ENCODE peak calls at places on chromosomes 13 and 19, in four cellular contexts. One of them, this sample, is unnamed.

GRCh38 chr13:109874921-109875454 is 88.6 kb upstream of the IRS2 start:
- DNase-seq in fibroblast of lung: peak; percentile 83
- DNase-seq in pancreas: no peak
- DNase-seq in spleen: no peak
- DNase-seq in this sample: peak; percentile 32

GRCh38 chr13:113854238-113855011 is 9.5 kb downstream of the GAS6 start:
- DNase-seq in spleen: peak; percentile 69
- DNase-seq in fibroblast of lung: peak; percentile 66
- DNase-seq in pancreas: peak; percentile 63
- DNase-seq in this sample: no peak

GRCh38 chr13:20831933-20832332 is 58.2 kb upstream of the EEF1AKMT1 start:
- DNase-seq in pancreas: no peak
- DNase-seq in fibroblast of lung: no peak
- DNase-seq in spleen: no peak
- DNase-seq in this sample: no peak

GRCh38 chr13:100657881-100658315 is 16.7 kb downstream of the TMTC4 start:
- DNase-seq in fibroblast of lung: no peak
- DNase-seq in pancreas: no peak
- DNase-seq in spleen: no peak
- DNase-seq in this sample: no peak

GRCh38 chr13:99290890-99291289 is 16.3 kb downstream of the GPR183 start:
- DNase-seq in pancreas: no peak
- DNase-seq in fibroblast of lung: no peak
- DNase-seq in spleen: no peak
- DNase-seq in this sample: no peak

GRCh38 chr19:44050740-44051653 is 839 bp upstream of the ZNF223 start:
- DNase-seq in spleen: no peak
- DNase-seq in pancreas: no peak
- DNase-seq in fibroblast of lung: peak; percentile 2
- DNase-seq in this sample: peak; percentile 71

GRCh38 chr19:13554506-13555235 is 48.4 kb upstream of the CACNA1A start:
- DNase-seq in fibroblast of lung: peak; percentile 8
- DNase-seq in spleen: no peak
- DNase-seq in pancreas: no peak
- DNase-seq in this sample: no peak

GRCh38 chr19:46116121-46116520 is 8.4 kb downstream of the IGFL3 start:
- DNase-seq in pancreas: no peak
- DNase-seq in spleen: no peak
- DNase-seq in fibroblast of lung: peak; percentile 75
- DNase-seq in this sample: no peak

GRCh38 chr13:60134376-60134775 is 29.4 kb downstream of the DIAPH3 start:
- DNase-seq in fibroblast of lung: no peak
- DNase-seq in spleen: no peak
- DNase-seq in pancreas: no peak
- DNase-seq in this sample: no peak

GRCh38 chr13:29576581-29576980 is 18.9 kb downstream of the SLC7A1 start:
- DNase-seq in spleen: no peak
- DNase-seq in pancreas: no peak
- DNase-seq in fibroblast of lung: no peak
- DNase-seq in this sample: no peak

GRCh38 chr13:94656766-94657165 is 55.1 kb downstream of the GPR180 start:
- DNase-seq in pancreas: no peak
- DNase-seq in fibroblast of lung: peak; percentile 96
- DNase-seq in spleen: no peak
- DNase-seq in this sample: no peak

GRCh38 chr13:33271759-33272158 is 13.8 kb downstream of the STARD13 start:
- DNase-seq in fibroblast of lung: no peak
- DNase-seq in spleen: no peak
- DNase-seq in pancreas: no peak
- DNase-seq in this sample: no peak

GRCh38 chr13:33274264-33274663 is 11.3 kb downstream of the STARD13 start:
- DNase-seq in spleen: no peak
- DNase-seq in pancreas: no peak
- DNase-seq in fibroblast of lung: peak; percentile 54
- DNase-seq in this sample: no peak

GRCh38 chr13:33270906-33271538 is 14.5 kb downstream of the STARD13 start:
- DNase-seq in fibroblast of lung: no peak
- DNase-seq in spleen: no peak
- DNase-seq in pancreas: no peak
- DNase-seq in this sample: no peak

GRCh38 chr13:33275916-33276315 is 9.6 kb downstream of the STARD13 start:
- DNase-seq in pancreas: no peak
- DNase-seq in fibroblast of lung: peak; percentile 97
- DNase-seq in spleen: no peak
- DNase-seq in this sample: no peak

DNA sequence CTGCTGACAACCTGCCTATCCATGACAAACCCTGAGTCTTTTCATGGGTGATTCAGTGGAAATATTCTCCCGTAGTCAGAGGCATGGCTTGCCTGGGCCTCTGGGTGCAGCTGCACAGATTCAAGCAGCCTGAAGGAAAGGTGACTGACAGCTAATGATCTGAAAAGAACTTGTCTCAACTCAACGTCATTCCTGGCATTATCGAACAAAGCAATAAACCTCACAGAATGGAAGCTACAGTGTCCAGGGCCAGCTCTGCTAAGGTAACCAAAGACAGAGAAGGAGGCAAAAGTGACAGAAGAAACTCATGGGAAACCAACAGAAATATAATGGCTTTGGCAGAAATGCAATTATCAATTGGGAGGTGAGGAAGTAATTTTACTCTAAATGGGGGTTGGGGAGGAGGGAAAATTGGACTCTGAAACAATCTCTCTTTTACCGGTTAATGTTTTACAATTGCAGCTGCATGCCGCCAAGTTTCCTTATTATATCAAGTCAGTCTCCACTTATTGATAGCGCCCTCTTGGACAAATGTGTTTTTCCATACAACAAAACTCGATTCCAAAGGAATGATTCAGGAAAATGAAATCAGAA is 12.9 kb downstream of the STARD13 start:
- DNase-seq in fibroblast of lung: peak; percentile 39
- DNase-seq in pancreas: peak; percentile 72
- DNase-seq in spleen: no peak
- DNase-seq in this sample: peak; percentile 91
- H3K4me1 ChIP-seq in fibroblast of lung: peaks cover 24% of the 10 kb centered on the region
- H3K4me1 ChIP-seq in pancreas: peaks cover 67% of the 10 kb centered on the region
- H3K4me1 ChIP-seq in spleen: peaks cover 5% of the 10 kb centered on the region
- H3K4me1 ChIP-seq in this sample: peaks cover 18% of the 10 kb centered on the region

GRCh38 chr19:42102877-42103276 is 26.9 kb downstream of the ZNF574 start:
- DNase-seq in fibroblast of lung: no peak
- DNase-seq in spleen: no peak
- DNase-seq in pancreas: no peak
- DNase-seq in this sample: no peak
- H3K9me3 ChIP-seq in fibroblast of lung: no peaks in the 10 kb centered on the region
- H3K9me3 ChIP-seq in spleen: no peaks in the 10 kb centered on the region
- H3K9me3 ChIP-seq in pancreas: no peaks in the 10 kb centered on the region
- H3K9me3 ChIP-seq in this sample: no peaks in the 10 kb centered on the region

GRCh38 chr13:51093574-51093973 is 17.5 kb downstream of the C13orf42 start:
- DNase-seq in spleen: no peak
- DNase-seq in fibroblast of lung: no peak
- DNase-seq in pancreas: no peak
- DNase-seq in this sample: no peak
- H3K4me3 ChIP-seq in spleen: no peak overlapping the region
- H3K4me3 ChIP-seq in fibroblast of lung: no peak overlapping the region
- H3K4me3 ChIP-seq in pancreas: no peak overlapping the region
- H3K4me3 ChIP-seq in this sample: no peak overlapping the region

GRCh38 chr19:4088065-4088679 is 21.5 kb upstream of the ZBTB7A start:
- DNase-seq in spleen: peak; percentile 79
- DNase-seq in pancreas: no peak
- DNase-seq in fibroblast of lung: no peak
- DNase-seq in this sample: no peak

GRCh38 chr19:4090351-4091220 is 23.9 kb upstream of the ZBTB7A start:
- DNase-seq in fibroblast of lung: no peak
- DNase-seq in spleen: no peak
- DNase-seq in pancreas: no peak
- DNase-seq in this sample: no peak

GRCh38 chr19:4089946-4090345 is 23.2 kb upstream of the ZBTB7A start:
- DNase-seq in spleen: no peak
- DNase-seq in fibroblast of lung: no peak
- DNase-seq in pancreas: no peak
- DNase-seq in this sample: no peak

GRCh38 chr19:4089400-4089908 is 22.8 kb upstream of the ZBTB7A start:
- DNase-seq in fibroblast of lung: no peak
- DNase-seq in spleen: peak; percentile 91
- DNase-seq in pancreas: no peak
- DNase-seq in this sample: no peak

GRCh38 chr19:4088975-4089374 is 22.3 kb upstream of the ZBTB7A start:
- DNase-seq in fibroblast of lung: no peak
- DNase-seq in spleen: no peak
- DNase-seq in pancreas: no peak
- DNase-seq in this sample: peak; percentile 35
- H3K4me1 ChIP-seq in fibroblast of lung: no peaks in the 10 kb centered on the region
- H3K4me1 ChIP-seq in spleen: peaks cover 29% of the 10 kb centered on the region
- H3K4me1 ChIP-seq in pancreas: no peaks in the 10 kb centered on the region
- H3K4me1 ChIP-seq in this sample: peaks cover 10% of the 10 kb centered on the region

GRCh38 chr19:56841194-56841546 is 644 bp upstream of the PEG3 start:
- DNase-seq in spleen: no peak
- DNase-seq in fibroblast of lung: no peak
- DNase-seq in pancreas: no peak
- DNase-seq in this sample: no peak
- H3K9me3 ChIP-seq in spleen: peaks cover 32% of the 10 kb centered on the region
- H3K9me3 ChIP-seq in fibroblast of lung: no peaks in the 10 kb centered on the region
- H3K9me3 ChIP-seq in pancreas: no peaks in the 10 kb centered on the region
- H3K9me3 ChIP-seq in this sample: peaks cover 7% of the 10 kb centered on the region

GRCh38 chr19:6587093-6587820 is 3.7 kb downstream of the CD70 start:
- DNase-seq in spleen: no peak
- DNase-seq in fibroblast of lung: no peak
- DNase-seq in pancreas: no peak
- DNase-seq in this sample: no peak
- H3K4me3 ChIP-seq in spleen: peak overlapping the region; percentile 4
- H3K4me3 ChIP-seq in fibroblast of lung: no peak overlapping the region
- H3K4me3 ChIP-seq in pancreas: no peak overlapping the region
- H3K4me3 ChIP-seq in this sample: no peak overlapping the region

DNA sequence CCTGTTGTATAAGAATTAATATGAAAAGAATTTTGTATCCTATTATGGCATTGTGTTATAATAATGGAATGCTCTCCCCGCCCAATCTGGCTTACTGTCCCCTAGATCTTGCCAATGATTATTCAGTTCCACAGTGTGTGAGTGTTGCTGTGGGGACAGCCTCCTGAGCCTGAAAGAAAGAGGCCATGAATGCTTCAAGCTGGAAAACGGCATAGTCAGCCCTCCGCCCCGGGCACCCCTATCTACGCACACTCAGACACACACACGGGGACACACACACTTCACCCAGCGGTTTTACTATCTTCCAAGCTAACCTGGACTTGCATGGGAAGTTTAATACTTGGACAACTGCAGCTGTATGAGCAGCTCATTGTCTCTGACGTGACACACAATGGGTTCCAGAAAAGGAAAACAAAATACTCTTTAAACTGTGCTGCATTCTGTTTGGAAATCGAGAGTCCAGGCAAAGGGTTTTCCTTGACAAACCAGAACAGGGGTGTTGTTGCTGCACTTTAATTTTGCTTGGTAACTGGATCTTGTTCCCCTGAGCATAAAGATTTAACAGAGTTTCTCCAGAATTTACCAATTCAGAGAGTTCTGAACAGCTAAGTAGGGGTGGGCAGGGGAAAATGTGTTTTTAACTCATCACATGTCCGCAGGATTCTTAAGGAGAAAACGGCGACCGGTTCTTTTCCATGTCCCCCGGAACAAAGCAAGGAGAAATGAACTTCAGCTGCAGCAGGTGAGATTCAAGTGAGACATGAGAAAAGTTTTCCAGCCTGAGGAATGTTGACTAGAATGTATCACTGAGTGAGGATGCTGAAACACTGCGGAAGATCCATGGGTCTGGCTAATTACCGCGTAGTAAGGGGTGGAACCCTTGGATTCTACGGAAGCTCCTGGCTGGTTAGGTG is 472.9 kb downstream of the FOXO1 start:
- DNase-seq in pancreas: no peak
- DNase-seq in spleen: no peak
- DNase-seq in fibroblast of lung: peak; percentile 54
- DNase-seq in this sample: no peak
- H3K4me1 ChIP-seq in pancreas: peaks cover 20% of the 10 kb centered on the region
- H3K4me1 ChIP-seq in spleen: peaks cover 16% of the 10 kb centered on the region
- H3K4me1 ChIP-seq in fibroblast of lung: no peaks in the 10 kb centered on the region
- H3K4me1 ChIP-seq in this sample: no peaks in the 10 kb centered on the region

This sample was measured in small intestine.